ENCODE peak calls at places on chromosomes 1 and 21, in ten cellular contexts. F is upper lobe of right lung; S is right atrium auricular region; C is PC-3; J is pancreas; D is IMR-90; M is CD8-positive, alpha-beta T cell; T is adrenal gland; X is Panc1; K is heart left ventricle. L is an unnamed sample.

GRCh38 chr1:245261786-245262185 is 107.0 kb downstream of the KIF26B start:
- DNase-seq in F (no peak), S (peak; percentile 46), C (peak; percentile 33), J (no peak), D (no peak), M (no peak), T (no peak), X (no peak), K (no peak), L (no peak)

GRCh38 chr1:155051777-155052398 is 772 bp downstream of the ADAM15 start:
- DNase-seq in F (peak; percentile 83), S (peak; percentile 75), C (peak; percentile 77), J (peak; percentile 58), D (peak; percentile 13), M (peak; percentile 56), T (peak; percentile 63), X (no peak), K (peak; percentile 78), L (no peak)

GRCh38 chr1:100122177-100122576 is 10.6 kb downstream of the SASS6 start:
- DNase-seq in F (no peak), S (no peak), C (no peak), J (no peak), D (no peak), M (no peak), T (no peak), X (no peak), K (no peak), L (no peak)

GRCh38 chr1:201827321-201828281 is 1.4 kb upstream of the IPO9 start:
- DNase-seq in F (no peak), S (no peak), C (no peak), J (no peak), D (no peak), M (no peak), T (no peak), X (no peak), K (no peak), L (no peak)

GRCh38 chr1:169086603-169087455 is 19.7 kb upstream of the ATP1B1 start:
- DNase-seq in F (no peak), S (no peak), C (no peak), J (peak; percentile 56), D (peak; percentile 37), M (no peak), T (no peak), X (no peak), K (no peak), L (no peak)

GRCh38 chr1:103274886-103275285 is 166.6 kb upstream of the COL11A1 start:
- DNase-seq in F (no peak), S (no peak), C (no peak), J (no peak), D (no peak), M (no peak), T (no peak), X (no peak), K (no peak), L (no peak)

GRCh38 chr1:41914515-41914914 is 4.2 kb downstream of the HIVEP3 start:
- DNase-seq in F (no peak), S (no peak), C (no peak), J (no peak), D (no peak), M (no peak), T (no peak), X (no peak), K (no peak), L (no peak)

GRCh38 chr1:6988796-6989195 is 203.5 kb downstream of the CAMTA1 start:
- DNase-seq in F (no peak), S (no peak), C (no peak), J (no peak), D (no peak), M (no peak), T (no peak), X (no peak), K (no peak), L (no peak)

GRCh38 chr1:106480629-106481028 is 575.8 kb upstream of the PRMT6 start:
- DNase-seq in F (no peak), S (no peak), C (peak; percentile 73), J (no peak), D (no peak), M (no peak), T (no peak), X (no peak), K (no peak), L (no peak)

GRCh38 chr1:185156321-185156853 is 366 bp downstream of the TRMT1L start:
- DNase-seq in F (no peak), S (no peak), C (no peak), J (no peak), D (no peak), M (peak; percentile 43), T (peak; percentile 49), X (no peak), K (no peak), L (no peak)

GRCh38 chr1:40024671-40025070 is 15.9 kb upstream of the CAP1 start:
- DNase-seq in F (no peak), S (no peak), C (no peak), J (no peak), D (no peak), M (no peak), T (no peak), X (no peak), K (no peak), L (no peak)
- TF ChIP-seq CTCF in F (no peak), S (no peak), C (no peak), J (no peak), D (no peak), M (no peak), T (no peak), X (no peak), K (no peak), L (no peak)

DNA sequence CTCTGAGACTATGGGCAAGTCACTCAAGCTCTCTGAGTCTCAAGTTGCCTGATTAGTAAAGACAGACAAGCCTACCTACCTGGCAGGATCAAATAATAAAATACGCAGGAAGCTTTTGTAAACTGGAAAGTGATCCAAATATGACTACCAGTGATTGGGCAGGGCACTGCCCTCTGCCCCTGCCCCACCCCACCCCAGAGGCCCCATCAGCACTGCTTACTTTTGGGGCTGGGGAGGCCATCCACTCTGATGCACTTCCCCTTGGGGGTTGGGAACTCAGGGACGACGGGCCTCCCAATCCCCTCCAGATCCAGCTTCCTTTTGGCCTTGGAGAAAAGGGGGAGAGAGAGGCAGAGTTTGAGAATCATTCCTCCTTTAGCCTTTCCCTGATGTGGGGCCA is 6.9 kb downstream of the E2F2 start:
- DNase-seq in F (no peak), S (no peak), C (peak; percentile 42), J (no peak), D (no peak), M (no peak), T (no peak), X (no peak), K (no peak), L (no peak)
- H3K4me3 ChIP-seq in F (no peak overlapping the region), S (no peak overlapping the region), C (no peak overlapping the region), J (no peak overlapping the region), D (no peak overlapping the region), M (no peak overlapping the region), T (no peak overlapping the region), X (no peak overlapping the region), K (no peak overlapping the region), L (no peak overlapping the region)

DNA sequence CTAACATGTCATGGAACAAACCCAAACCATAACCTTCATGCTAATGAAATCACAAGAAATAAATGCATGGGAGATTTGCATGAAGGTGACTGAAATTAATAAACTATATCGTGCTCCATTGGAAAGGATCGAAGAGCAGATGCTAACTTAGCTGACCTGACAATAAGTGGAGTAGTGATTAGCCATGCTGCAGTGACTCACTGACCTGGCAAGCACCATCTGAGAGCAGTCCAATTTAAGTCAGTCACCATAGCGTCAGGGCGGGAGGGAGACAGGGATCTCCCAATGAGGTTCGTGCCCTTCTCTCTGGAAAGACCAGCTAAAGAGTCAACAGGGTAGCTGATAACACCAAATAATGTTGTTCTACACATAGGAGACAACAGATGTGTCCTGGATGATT is 21.5 kb downstream of the OLIG2 start:
- DNase-seq in F (no peak), S (no peak), C (peak; percentile 59), J (no peak), D (peak; percentile 72), M (no peak), T (peak; percentile 64), X (no peak), K (no peak), L (no peak)
- H3K27ac ChIP-seq in F (no peak overlapping the region), S (no peak overlapping the region), C (no peak overlapping the region), J (no peak overlapping the region), D (no peak overlapping the region), M (no peak overlapping the region), T (no peak overlapping the region), X (no peak overlapping the region), K (no peak overlapping the region), L (no peak overlapping the region)

GRCh38 chr1:43267291-43267805 is 2.4 kb upstream of the TMEM125 start:
- DNase-seq in F (peak; percentile 68), S (no peak), C (no peak), J (no peak), D (peak; percentile 84), M (no peak), T (no peak), X (no peak), K (no peak), L (peak; percentile 16)

GRCh38 chr1:43267818-43268425 is 1.9 kb upstream of the TMEM125 start:
- DNase-seq in F (peak; percentile 59), S (no peak), C (no peak), J (no peak), D (no peak), M (no peak), T (no peak), X (no peak), K (no peak), L (peak; percentile 45)

GRCh38 chr1:43269627-43270375 is at the start of gene TMEM125:
- DNase-seq in F (peak; percentile 91), S (no peak), C (peak; percentile 36), J (peak; percentile 42), D (no peak), M (no peak), T (no peak), X (no peak), K (peak; percentile 3), L (peak; percentile 14)

GRCh38 chr1:43266881-43267280 is 2.9 kb upstream of the TMEM125 start:
- DNase-seq in F (no peak), S (no peak), C (no peak), J (no peak), D (no peak), M (no peak), T (no peak), X (no peak), K (no peak), L (no peak)

DNA sequence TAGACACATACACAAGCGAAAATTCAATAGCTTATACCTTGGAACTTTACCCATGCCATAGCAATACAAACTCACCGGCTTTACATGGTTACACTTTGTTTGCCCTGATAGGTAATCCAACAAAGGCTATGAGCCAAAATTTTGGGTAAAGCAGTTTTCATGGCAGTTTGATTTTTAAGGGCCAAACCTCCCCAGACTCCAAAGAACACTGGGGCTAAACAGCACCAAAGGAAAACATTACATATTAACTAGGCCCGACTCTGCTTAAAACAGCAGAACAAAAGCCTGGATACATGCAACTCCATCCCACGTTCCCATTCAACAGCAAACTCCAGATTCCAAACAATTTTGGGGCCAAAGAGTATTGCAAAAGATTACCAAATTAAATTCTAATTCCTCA is 4.4 kb upstream of the TMEM125 start:
- DNase-seq in F (no peak), S (no peak), C (no peak), J (no peak), D (no peak), M (no peak), T (no peak), X (no peak), K (no peak), L (no peak)
- TF ChIP-seq CTCF in F (no peak), S (no peak), C (no peak), J (no peak), D (no peak), M (no peak), T (no peak), X (no peak), K (no peak), L (no peak)